ENCODE peak calls at places on chromosomes 1 and 21, in four cellular contexts. One of them, this sample, is unnamed.

GRCh38 chr1:64917328-64917861 is 49.0 kb downstream of the JAK1 start:
- DNase-seq in astrocyte: peak; percentile 99
- DNase-seq in naive thymus-derived CD4-positive, alpha-beta T cell: no peak
- DNase-seq in cardiac muscle cell: no peak
- DNase-seq in this sample: no peak

GRCh38 chr1:53324728-53325297 is 3.1 kb downstream of the LRP8 start:
- DNase-seq in astrocyte: peak; percentile 21
- DNase-seq in naive thymus-derived CD4-positive, alpha-beta T cell: no peak
- DNase-seq in cardiac muscle cell: no peak
- DNase-seq in this sample: no peak

GRCh38 chr21:36721817-36722216 is 22.9 kb downstream of the SIM2 start:
- DNase-seq in astrocyte: no peak
- DNase-seq in naive thymus-derived CD4-positive, alpha-beta T cell: no peak
- DNase-seq in cardiac muscle cell: no peak
- DNase-seq in this sample: no peak

GRCh38 chr1:147168626-147169058 is 3.6 kb downstream of the PRKAB2 start:
- DNase-seq in astrocyte: peak; percentile 36
- DNase-seq in naive thymus-derived CD4-positive, alpha-beta T cell: no peak
- DNase-seq in cardiac muscle cell: peak; percentile 25
- DNase-seq in this sample: no peak

GRCh38 chr1:14648931-14649860 is 50.7 kb downstream of the KAZN start:
- DNase-seq in astrocyte: no peak
- DNase-seq in naive thymus-derived CD4-positive, alpha-beta T cell: no peak
- DNase-seq in cardiac muscle cell: peak; percentile 67
- DNase-seq in this sample: no peak

GRCh38 chr1:10803971-10804820 is 7.8 kb upstream of the CASZ1 start:
- DNase-seq in astrocyte: no peak
- DNase-seq in naive thymus-derived CD4-positive, alpha-beta T cell: no peak
- DNase-seq in cardiac muscle cell: no peak
- DNase-seq in this sample: peak; percentile 79

GRCh38 chr1:31412732-31413404 is at the start of gene SERINC2:
- DNase-seq in astrocyte: no peak
- DNase-seq in naive thymus-derived CD4-positive, alpha-beta T cell: no peak
- DNase-seq in cardiac muscle cell: peak; percentile 49
- DNase-seq in this sample: peak; percentile 39

GRCh38 chr1:24486296-24487065 is 16.2 kb upstream of the RCAN3 start:
- DNase-seq in astrocyte: no peak
- DNase-seq in naive thymus-derived CD4-positive, alpha-beta T cell: peak; percentile 69
- DNase-seq in cardiac muscle cell: no peak
- DNase-seq in this sample: no peak

DNA sequence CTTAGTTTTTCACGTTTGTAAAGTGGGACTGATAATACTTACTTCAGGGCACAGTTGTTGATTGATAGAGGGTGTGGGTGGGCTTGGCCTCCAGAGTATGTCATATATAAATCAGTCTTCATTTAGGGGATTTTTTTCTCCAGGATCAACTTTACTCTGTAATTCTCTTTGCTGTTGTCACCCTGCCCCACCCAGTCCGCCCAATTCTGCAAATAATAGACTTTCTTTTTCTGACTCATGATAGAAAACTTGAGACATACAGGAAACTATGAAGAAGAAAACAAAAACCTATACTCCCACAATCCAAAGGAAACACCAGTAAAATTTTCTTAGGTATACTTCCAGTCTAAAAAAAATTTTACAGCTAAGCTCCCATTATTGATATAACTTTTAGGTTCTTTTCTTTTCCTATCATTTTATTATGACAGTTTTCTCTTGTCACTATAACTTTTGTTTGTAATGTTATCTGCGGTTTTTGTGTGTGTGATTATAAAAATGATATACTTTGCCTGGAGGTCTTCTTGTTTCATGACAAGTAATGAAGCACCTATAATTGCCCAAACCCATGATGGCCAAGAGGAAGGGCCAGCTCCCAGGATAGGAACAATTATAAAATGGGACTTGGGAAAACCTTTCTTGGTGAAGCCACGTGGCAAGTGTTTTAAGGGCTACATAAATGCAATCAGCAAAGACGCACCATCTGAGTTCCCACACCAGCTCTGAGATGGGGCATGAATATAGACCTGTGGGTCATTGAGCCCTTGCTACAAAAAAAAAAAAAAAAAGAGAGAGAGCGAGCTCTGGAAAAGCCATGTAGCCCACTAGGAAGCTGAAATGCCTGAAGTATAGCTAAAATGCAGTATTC is 462.4 kb upstream of the RUNX1 start:
- DNase-seq in astrocyte: peak; percentile 58
- DNase-seq in naive thymus-derived CD4-positive, alpha-beta T cell: no peak
- DNase-seq in cardiac muscle cell: no peak
- DNase-seq in this sample: no peak
- H3K4me3 ChIP-seq in astrocyte: no peak overlapping the region
- H3K4me3 ChIP-seq in naive thymus-derived CD4-positive, alpha-beta T cell: no peak overlapping the region
- H3K4me3 ChIP-seq in cardiac muscle cell: no peak overlapping the region
- H3K4me3 ChIP-seq in this sample: no peak overlapping the region

GRCh38 chr1:38817958-38818705 is 41.4 kb downstream of the RRAGC start:
- DNase-seq in astrocyte: no peak
- DNase-seq in naive thymus-derived CD4-positive, alpha-beta T cell: no peak
- DNase-seq in cardiac muscle cell: peak; percentile 78
- DNase-seq in this sample: no peak
- H3K4me3 ChIP-seq in astrocyte: peak overlapping the region; percentile 27
- H3K4me3 ChIP-seq in naive thymus-derived CD4-positive, alpha-beta T cell: peak overlapping the region; percentile 24
- H3K4me3 ChIP-seq in cardiac muscle cell: peak overlapping the region; percentile 44
- H3K4me3 ChIP-seq in this sample: peak overlapping the region; percentile 8

DNA sequence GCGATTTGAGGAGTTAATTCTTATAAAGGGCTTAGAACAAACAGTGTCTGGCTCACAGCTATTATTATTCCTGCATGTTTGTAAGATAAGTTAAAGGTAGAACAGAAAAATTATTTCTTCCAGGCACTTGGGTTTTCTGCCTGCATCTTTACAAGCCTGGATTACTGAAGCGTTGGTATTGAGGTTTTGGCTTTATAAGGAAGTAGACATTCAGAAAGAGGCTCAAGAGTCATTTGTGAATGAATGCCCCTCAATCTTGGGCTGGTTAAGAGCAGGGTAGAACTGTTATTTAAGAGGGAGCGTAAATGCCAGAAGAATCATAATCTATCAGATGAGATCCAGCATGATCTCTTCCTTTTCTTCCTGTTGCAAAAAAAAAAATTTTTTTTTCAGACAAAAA is 77.3 kb upstream of the ARID1A start:
- DNase-seq in astrocyte: no peak
- DNase-seq in naive thymus-derived CD4-positive, alpha-beta T cell: no peak
- DNase-seq in cardiac muscle cell: no peak
- DNase-seq in this sample: no peak
- H3K4me3 ChIP-seq in astrocyte: no peak overlapping the region
- H3K4me3 ChIP-seq in naive thymus-derived CD4-positive, alpha-beta T cell: no peak overlapping the region
- H3K4me3 ChIP-seq in cardiac muscle cell: no peak overlapping the region
- H3K4me3 ChIP-seq in this sample: no peak overlapping the region

GRCh38 chr1:20964540-20965484 is 177.7 kb upstream of the HP1BP3 start:
- DNase-seq in astrocyte: no peak
- DNase-seq in naive thymus-derived CD4-positive, alpha-beta T cell: no peak
- DNase-seq in cardiac muscle cell: no peak
- DNase-seq in this sample: peak; percentile 6
- H3K4me3 ChIP-seq in astrocyte: no peak overlapping the region
- H3K4me3 ChIP-seq in naive thymus-derived CD4-positive, alpha-beta T cell: no peak overlapping the region
- H3K4me3 ChIP-seq in cardiac muscle cell: no peak overlapping the region
- H3K4me3 ChIP-seq in this sample: no peak overlapping the region

GRCh38 chr1:172818841-172819527 is 160.1 kb downstream of the FASLG start:
- DNase-seq in astrocyte: peak; percentile 52
- DNase-seq in naive thymus-derived CD4-positive, alpha-beta T cell: no peak
- DNase-seq in cardiac muscle cell: no peak
- DNase-seq in this sample: no peak
- H3K4me3 ChIP-seq in astrocyte: no peak overlapping the region
- H3K4me3 ChIP-seq in naive thymus-derived CD4-positive, alpha-beta T cell: peak overlapping the region; percentile 40
- H3K4me3 ChIP-seq in cardiac muscle cell: no peak overlapping the region
- H3K4me3 ChIP-seq in this sample: no peak overlapping the region

DNA sequence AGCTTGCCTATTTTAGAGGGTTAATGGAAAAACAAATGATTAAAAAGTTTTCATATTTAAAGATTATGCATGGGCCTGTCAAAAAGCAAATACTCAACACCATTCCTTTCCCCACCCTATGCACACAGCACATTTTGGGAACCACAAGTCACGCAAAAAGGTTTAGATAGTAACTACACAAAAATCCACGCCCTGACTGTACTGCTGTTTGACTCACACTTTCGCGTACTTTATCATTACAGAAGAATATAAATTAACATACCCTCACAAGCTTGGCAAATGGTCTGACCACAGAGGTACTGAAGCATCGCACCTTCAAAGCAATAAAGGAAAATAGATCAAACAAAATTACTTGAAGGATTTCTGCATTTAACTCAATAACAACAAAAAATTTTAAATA is 1.4 kb downstream of the ATP5PO start:
- DNase-seq in astrocyte: peak; percentile 49
- DNase-seq in naive thymus-derived CD4-positive, alpha-beta T cell: no peak
- DNase-seq in cardiac muscle cell: no peak
- DNase-seq in this sample: no peak
- H3K4me3 ChIP-seq in astrocyte: peak overlapping the region; percentile 91
- H3K4me3 ChIP-seq in naive thymus-derived CD4-positive, alpha-beta T cell: no peak overlapping the region
- H3K4me3 ChIP-seq in cardiac muscle cell: peak overlapping the region; percentile 81
- H3K4me3 ChIP-seq in this sample: no peak overlapping the region

DNA sequence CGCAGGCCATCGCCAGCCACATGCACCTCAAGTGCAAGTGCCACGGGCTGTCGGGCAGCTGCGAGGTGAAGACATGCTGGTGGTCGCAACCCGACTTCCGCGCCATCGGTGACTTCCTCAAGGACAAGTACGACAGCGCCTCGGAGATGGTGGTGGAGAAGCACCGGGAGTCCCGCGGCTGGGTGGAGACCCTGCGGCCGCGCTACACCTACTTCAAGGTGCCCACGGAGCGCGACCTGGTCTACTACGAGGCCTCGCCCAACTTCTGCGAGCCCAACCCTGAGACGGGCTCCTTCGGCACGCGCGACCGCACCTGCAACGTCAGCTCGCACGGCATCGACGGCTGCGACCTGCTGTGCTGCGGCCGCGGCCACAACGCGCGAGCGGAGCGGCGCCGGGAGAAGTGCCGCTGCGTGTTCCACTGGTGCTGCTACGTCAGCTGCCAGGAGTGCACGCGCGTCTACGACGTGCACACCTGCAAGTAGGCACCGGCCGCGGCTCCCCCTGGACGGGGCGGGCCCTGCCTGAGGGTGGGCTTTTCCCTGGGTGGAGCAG is 23.4 kb upstream of the ARF1 start:
- DNase-seq in astrocyte: no peak
- DNase-seq in naive thymus-derived CD4-positive, alpha-beta T cell: peak; percentile 81
- DNase-seq in cardiac muscle cell: no peak
- DNase-seq in this sample: no peak
- H3K4me3 ChIP-seq in astrocyte: no peak overlapping the region
- H3K4me3 ChIP-seq in naive thymus-derived CD4-positive, alpha-beta T cell: peak overlapping the region; percentile 48
- H3K4me3 ChIP-seq in cardiac muscle cell: no peak overlapping the region
- H3K4me3 ChIP-seq in this sample: peak overlapping the region; percentile 3

GRCh38 chr1:204503913-204504519 is 9.4 kb upstream of the PIK3C2B start:
- DNase-seq in astrocyte: no peak
- DNase-seq in naive thymus-derived CD4-positive, alpha-beta T cell: no peak
- DNase-seq in cardiac muscle cell: no peak
- DNase-seq in this sample: no peak

GRCh38 chr1:204506091-204506968 is 9.9 kb upstream of the MDM4 start:
- DNase-seq in astrocyte: peak; percentile 88
- DNase-seq in naive thymus-derived CD4-positive, alpha-beta T cell: peak; percentile 76
- DNase-seq in cardiac muscle cell: peak; percentile 85
- DNase-seq in this sample: peak; percentile 63

GRCh38 chr1:204506969-204507316 is 9.3 kb upstream of the MDM4 start:
- DNase-seq in astrocyte: peak; percentile 80
- DNase-seq in naive thymus-derived CD4-positive, alpha-beta T cell: peak; percentile 95
- DNase-seq in cardiac muscle cell: peak; percentile 88
- DNase-seq in this sample: peak; percentile 91

GRCh38 chr1:204507317-204508105 is 8.7 kb upstream of the MDM4 start:
- DNase-seq in astrocyte: peak; percentile 42
- DNase-seq in naive thymus-derived CD4-positive, alpha-beta T cell: no peak
- DNase-seq in cardiac muscle cell: peak; percentile 59
- DNase-seq in this sample: no peak

GRCh38 chr1:204505674-204506073 is 10.5 kb upstream of the MDM4 start:
- DNase-seq in astrocyte: no peak
- DNase-seq in naive thymus-derived CD4-positive, alpha-beta T cell: no peak
- DNase-seq in cardiac muscle cell: no peak
- DNase-seq in this sample: no peak
- H3K4me3 ChIP-seq in astrocyte: peak overlapping the region; percentile 49
- H3K4me3 ChIP-seq in naive thymus-derived CD4-positive, alpha-beta T cell: peak overlapping the region; percentile 66
- H3K4me3 ChIP-seq in cardiac muscle cell: peak overlapping the region; percentile 54
- H3K4me3 ChIP-seq in this sample: peak overlapping the region; percentile 55

GRCh38 chr1:207750901-207751300 is 953 bp upstream of the CD46 start:
- DNase-seq in astrocyte: no peak
- DNase-seq in naive thymus-derived CD4-positive, alpha-beta T cell: no peak
- DNase-seq in cardiac muscle cell: no peak
- DNase-seq in this sample: no peak

GRCh38 chr1:207751790-207752455 is at the start of gene CD46:
- DNase-seq in astrocyte: peak; percentile 83
- DNase-seq in naive thymus-derived CD4-positive, alpha-beta T cell: peak; percentile 93
- DNase-seq in cardiac muscle cell: peak; percentile 99
- DNase-seq in this sample: peak; percentile 98

GRCh38 chr1:207747627-207748492 is 4.0 kb upstream of the CD46 start:
- DNase-seq in astrocyte: no peak
- DNase-seq in naive thymus-derived CD4-positive, alpha-beta T cell: no peak
- DNase-seq in cardiac muscle cell: no peak
- DNase-seq in this sample: no peak

GRCh38 chr1:207745839-207746767 is 5.8 kb upstream of the CD46 start:
- DNase-seq in astrocyte: no peak
- DNase-seq in naive thymus-derived CD4-positive, alpha-beta T cell: no peak
- DNase-seq in cardiac muscle cell: no peak
- DNase-seq in this sample: no peak

GRCh38 chr1:207748737-207749528 is 2.9 kb upstream of the CD46 start:
- DNase-seq in astrocyte: no peak
- DNase-seq in naive thymus-derived CD4-positive, alpha-beta T cell: peak; percentile 47
- DNase-seq in cardiac muscle cell: no peak
- DNase-seq in this sample: no peak
- H3K4me3 ChIP-seq in astrocyte: no peak overlapping the region
- H3K4me3 ChIP-seq in naive thymus-derived CD4-positive, alpha-beta T cell: no peak overlapping the region
- H3K4me3 ChIP-seq in cardiac muscle cell: no peak overlapping the region
- H3K4me3 ChIP-seq in this sample: no peak overlapping the region